ENCODE peak calls at places on chromosomes 3 and 15, in eight cellular contexts. H is GDM1; B is substantia nigra; T is activated naive CD4-positive, alpha-beta T cell treated with anti-CD3 and anti-CD28 coated beads, Interleukin-2, amount 10 ng/mL, durations not matched to agents 7 days and 5 days; F is myocyte; I is effector CD4-positive, alpha-beta T cell; U is skeletal muscle cell; E is activated CD4-positive, alpha-beta T cell treated with anti-CD3 and anti-CD28 coated beads, Interleukin-2, amount 10 ng/mL, durations not matched to agents 24 days and 14 days. C is an unnamed sample.

GRCh38 chr15:59570364-59570763 is 41.2 kb upstream of the GCNT3 start:
- DNase-seq in T (no peak), I (no peak), H (no peak), F (no peak), E (no peak), U (no peak), B (no peak), C (no peak)

GRCh38 chr15:83850846-83851245 is 196.9 kb downstream of the ADAMTSL3 start:
- DNase-seq in U (no peak), B (no peak), E (no peak), I (no peak), T (no peak), F (no peak), H (no peak), C (no peak)

GRCh38 chr3:48372862-48373435 is 930 bp downstream of the FBXW12 start:
- DNase-seq in H (no peak), E (no peak), U (no peak), I (no peak), F (no peak), T (no peak), B (no peak), C (no peak)

GRCh38 chr3:47896736-47897135 is 93.8 kb downstream of the DHX30 start:
- DNase-seq in B (no peak), T (no peak), I (no peak), U (no peak), H (no peak), E (no peak), F (no peak), C (no peak)

GRCh38 chr3:45923755-45924154 is 19.5 kb upstream of the CXCR6 start:
- DNase-seq in U (peak), B (no peak), F (peak), H (no peak), E (no peak), T (no peak), I (no peak), C (no peak)

GRCh38 chr3:166444336-166444735 is 607.1 kb upstream of the BCHE start:
- DNase-seq in T (no peak), F (no peak), B (no peak), E (no peak), I (no peak), H (no peak), U (peak), C (no peak)

GRCh38 chr3:110178965-110179364 is 841.6 kb upstream of the DPPA4 start:
- DNase-seq in F (peak), U (no peak), T (no peak), I (no peak), H (no peak), B (no peak), E (no peak), C (no peak)

GRCh38 chr15:35308802-35309201 is 223.7 kb upstream of the NANOGP8 start:
- DNase-seq in B (no peak), T (no peak), F (peak), I (no peak), U (peak), E (no peak), H (no peak), C (no peak)

GRCh38 chr3:169255506-169255905 is 408.0 kb downstream of the MECOM start:
- DNase-seq in T (no peak), U (no peak), H (no peak), I (no peak), E (no peak), B (no peak), F (no peak), C (no peak)

GRCh38 chr3:142319094-142319493 is 93.7 kb upstream of the GK5 start:
- DNase-seq in I (no peak), T (no peak), F (peak), E (no peak), B (no peak), H (no peak), U (peak), C (no peak)